ENCODE peak calls at places on chromosomes 1 and 21, in four cellular contexts. Y, H, U and P are unnamed samples.

GRCh38 chr21:37704751-37705150 is 211.5 kb downstream of the KCNJ6 start:
- DNase-seq in Y (no peak), H (no peak), U (no peak), P (no peak)

GRCh38 chr1:244150071-244150470 is 99.0 kb downstream of the ZBTB18 start:
- DNase-seq in Y (no peak), H (no peak), U (no peak), P (no peak)

GRCh38 chr1:60571811-60572210 is 498.2 kb upstream of the C1orf87 start:
- DNase-seq in Y (no peak), H (no peak), U (no peak), P (no peak)

GRCh38 chr1:147618077-147618569 is 52.2 kb downstream of the ACP6 start:
- DNase-seq in Y (no peak), H (no peak), U (no peak), P (no peak)

GRCh38 chr1:27832762-27833161 is 2.2 kb downstream of the PPP1R8 start:
- DNase-seq in Y (no peak), H (no peak), U (no peak), P (no peak)

GRCh38 chr1:226666164-226666506 is 72.9 kb downstream of the ITPKB start:
- DNase-seq in Y (no peak), H (no peak), U (no peak), P (no peak)

GRCh38 chr21:26783801-26784200 is 61.4 kb downstream of the ADAMTS1 start:
- DNase-seq in Y (no peak), H (no peak), U (no peak), P (no peak)

GRCh38 chr1:167599839-167600581 is 30.0 kb upstream of the RCSD1 start:
- DNase-seq in Y (peak), H (peak), U (peak), P (no peak)

GRCh38 chr1:184299076-184299790 is 87.6 kb upstream of the C1orf21 start:
- DNase-seq in Y (no peak), H (no peak), U (no peak), P (no peak)

GRCh38 chr1:1208713-1209433 is 2.5 kb upstream of the TNFRSF18 start:
- DNase-seq in Y (peak), H (no peak), U (no peak), P (no peak)

GRCh38 chr1:40384887-40385286 is 11.4 kb downstream of the SMAP2 start:
- DNase-seq in Y (no peak), H (no peak), U (no peak), P (no peak)

GRCh38 chr1:40818264-40818961 is 34.8 kb downstream of the KCNQ4 start:
- DNase-seq in Y (peak), H (no peak), U (no peak), P (no peak)

GRCh38 chr1:68319907-68320306 is 87.6 kb upstream of the WLS start:
- DNase-seq in Y (no peak), H (no peak), U (no peak), P (no peak)

GRCh38 chr21:44450999-44451398 is 4.3 kb upstream of the LRRC3 start:
- DNase-seq in Y (no peak), H (no peak), U (no peak), P (no peak)

GRCh38 chr21:15968911-15969310 is 239.1 kb downstream of the USP25 start:
- DNase-seq in Y (no peak), H (no peak), U (no peak), P (no peak)

GRCh38 chr1:241998950-241999495 is at the start of gene MAP1LC3C:
- DNase-seq in Y (no peak), H (no peak), U (no peak), P (no peak)

GRCh38 chr1:244352156-244352830 is 99.4 kb downstream of the ADSS2 start:
- DNase-seq in Y (no peak), H (no peak), U (no peak), P (no peak)

GRCh38 chr21:34704119-34704518 is 35.3 kb downstream of the CLIC6 start:
- DNase-seq in Y (no peak), H (no peak), U (no peak), P (no peak)

GRCh38 chr21:42724226-42724920 is 71.0 kb downstream of the PDE9A start:
- DNase-seq in Y (no peak), H (no peak), U (peak), P (no peak)

GRCh38 chr1:2539312-2539907 is 9.3 kb upstream of the HES5 start:
- DNase-seq in Y (peak), H (no peak), U (no peak), P (peak)

GRCh38 chr1:186722711-186723309 is 42.6 kb upstream of the PTGS2 start:
- DNase-seq in Y (peak), H (no peak), U (peak), P (peak)

GRCh38 chr1:176893625-176894352 is 270.7 kb downstream of the ASTN1 start:
- DNase-seq in Y (no peak), H (no peak), U (no peak), P (no peak)

GRCh38 chr21:38988211-38989096 is 182.7 kb downstream of the ETS2 start:
- DNase-seq in Y (no peak), H (no peak), U (no peak), P (no peak)

GRCh38 chr1:17358557-17358956 is 13.4 kb upstream of the PADI6 start:
- DNase-seq in Y (no peak), H (no peak), U (no peak), P (no peak)

GRCh38 chr1:17359031-17359430 is 13.0 kb upstream of the PADI6 start:
- DNase-seq in Y (peak), H (no peak), U (no peak), P (no peak)

GRCh38 chr1:17352419-17352909 is 19.5 kb upstream of the PADI6 start:
- DNase-seq in Y (no peak), H (no peak), U (no peak), P (no peak)

GRCh38 chr1:17356387-17356992 is 15.5 kb upstream of the PADI6 start:
- DNase-seq in Y (no peak), H (no peak), U (no peak), P (no peak)

DNA sequence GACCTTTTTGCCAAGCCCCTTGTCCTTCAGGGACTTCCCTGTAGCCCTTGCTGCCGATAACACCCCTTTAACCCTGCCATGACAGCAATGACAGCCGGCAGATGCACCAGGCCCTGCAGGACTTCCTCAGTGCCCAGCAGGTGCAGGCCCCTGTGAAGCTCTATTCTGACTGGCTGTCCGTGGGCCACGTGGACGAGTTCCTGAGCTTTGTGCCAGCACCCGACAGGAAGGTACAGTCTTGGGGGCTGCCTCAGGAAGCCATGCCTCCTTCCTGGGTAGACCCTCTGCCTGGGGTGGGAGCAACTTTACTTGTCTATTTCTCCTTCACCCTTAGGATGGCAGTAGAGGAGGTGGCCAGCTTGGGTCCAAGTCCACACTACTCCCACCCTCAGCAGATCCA is 16.1 kb upstream of the PADI6 start:
- DNase-seq in Y (no peak), H (no peak), U (no peak), P (no peak)
- TF ChIP-seq BHLHE40 in Y (no peak), H (no peak), U (no peak), P (no peak)

GRCh38 chr1:230839166-230839565 is 29.2 kb downstream of the C1orf198 start:
- DNase-seq in Y (no peak), H (no peak), U (no peak), P (no peak)

GRCh38 chr1:230844561-230844960 is 23.8 kb downstream of the C1orf198 start:
- DNase-seq in Y (no peak), H (no peak), U (no peak), P (no peak)

GRCh38 chr1:230848235-230848634 is 20.1 kb downstream of the C1orf198 start:
- DNase-seq in Y (no peak), H (no peak), U (no peak), P (no peak)

GRCh38 chr1:230843503-230844309 is 24.6 kb downstream of the C1orf198 start:
- DNase-seq in Y (no peak), H (no peak), U (no peak), P (no peak)

DNA sequence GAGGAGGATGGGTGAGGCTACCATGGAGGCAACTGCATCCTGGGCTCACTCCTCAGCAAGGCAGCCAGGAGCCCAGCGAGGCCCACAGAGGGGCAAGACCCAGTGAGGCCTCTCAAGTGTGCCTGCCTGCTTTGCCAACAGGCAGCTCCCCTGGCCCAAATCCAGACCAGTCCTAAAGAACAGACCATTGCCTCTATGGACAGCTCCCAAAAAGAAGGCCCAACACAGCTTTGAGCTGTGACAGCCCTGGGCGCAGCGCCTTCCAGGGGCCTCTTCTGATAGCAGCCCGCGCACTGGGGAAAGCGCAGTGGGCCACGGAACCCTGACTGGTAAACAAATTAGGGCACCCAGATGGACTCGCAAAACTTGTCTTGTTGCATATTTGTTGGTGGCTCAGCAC is 25.5 kb downstream of the C1orf198 start:
- DNase-seq in Y (no peak), H (no peak), U (no peak), P (no peak)
- TF ChIP-seq FOXM1 in Y (no peak), H (no peak), U (no peak), P (no peak)

GRCh38 chr1:214280386-214281029 is 451 bp upstream of the SMYD2 start:
- DNase-seq in Y (peak), H (no peak), U (peak), P (peak)
- TF ChIP-seq BHLHE40 in Y (peak), H (peak), U (no peak), P (no peak)

DNA sequence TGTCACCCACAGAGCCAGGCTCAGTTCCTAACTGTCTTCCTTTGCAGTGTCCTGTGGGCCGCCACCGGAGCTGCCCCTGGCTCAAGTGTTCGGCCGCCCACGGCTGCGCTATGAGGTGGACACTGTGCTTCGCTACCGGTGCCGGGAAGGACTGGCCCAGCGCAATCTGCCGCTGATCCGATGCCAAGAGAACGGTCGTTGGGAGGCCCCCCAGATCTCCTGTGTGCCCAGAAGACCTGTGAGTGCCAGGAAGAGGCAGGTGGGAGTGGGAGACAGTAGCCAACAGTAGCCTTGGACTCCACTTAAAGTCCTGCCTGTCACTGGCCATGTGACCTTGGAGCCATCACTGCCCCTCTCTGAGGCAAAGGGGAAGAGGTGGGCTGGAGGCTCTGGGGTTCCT is 16.6 kb downstream of the BCAN start:
- DNase-seq in Y (no peak), H (no peak), U (no peak), P (no peak)
- TF ChIP-seq FOXM1 in Y (no peak), H (no peak), U (no peak), P (no peak)